ENCODE peak calls at places on chromosome 5, in five cellular contexts. One of them, this sample, is unnamed.

GRCh38 chr5:88663793-88664216 is 219.2 kb downstream of the MEF2C start:
- DNase-seq in IMR-90: no peak
- DNase-seq in HCT116: no peak
- DNase-seq in sigmoid colon: no peak
- DNase-seq in body of pancreas: no peak
- DNase-seq in this sample: no peak

GRCh38 chr5:60843693-60844428 is at the start of gene ELOVL7:
- DNase-seq in sigmoid colon: no peak
- DNase-seq in HCT116: peak
- DNase-seq in body of pancreas: peak
- DNase-seq in IMR-90: peak
- DNase-seq in this sample: no peak

GRCh38 chr5:150622157-150622556 is 18.3 kb upstream of the SYNPO start:
- DNase-seq in HCT116: no peak
- DNase-seq in sigmoid colon: no peak
- DNase-seq in IMR-90: peak
- DNase-seq in body of pancreas: no peak
- DNase-seq in this sample: no peak

GRCh38 chr5:2686296-2686695 is 65.2 kb downstream of the IRX2 start:
- DNase-seq in IMR-90: no peak
- DNase-seq in HCT116: no peak
- DNase-seq in body of pancreas: no peak
- DNase-seq in sigmoid colon: no peak
- DNase-seq in this sample: no peak

GRCh38 chr5:68891718-68892117 is 202.1 kb upstream of the SLC30A5 start:
- DNase-seq in IMR-90: no peak
- DNase-seq in body of pancreas: no peak
- DNase-seq in HCT116: no peak
- DNase-seq in sigmoid colon: no peak
- DNase-seq in this sample: no peak

GRCh38 chr5:179623906-179624741 is 653 bp upstream of the HNRNPH1 start:
- DNase-seq in HCT116: no peak
- DNase-seq in sigmoid colon: peak
- DNase-seq in body of pancreas: peak
- DNase-seq in IMR-90: peak
- DNase-seq in this sample: no peak

GRCh38 chr5:30690931-30691330 is 502.6 kb upstream of the CDH6 start:
- DNase-seq in sigmoid colon: no peak
- DNase-seq in HCT116: no peak
- DNase-seq in IMR-90: no peak
- DNase-seq in body of pancreas: no peak
- DNase-seq in this sample: no peak

GRCh38 chr5:71907589-71908145 is 188.6 kb downstream of the CARTPT start:
- DNase-seq in body of pancreas: no peak
- DNase-seq in IMR-90: no peak
- DNase-seq in sigmoid colon: no peak
- DNase-seq in HCT116: no peak
- DNase-seq in this sample: no peak

GRCh38 chr5:8719797-8720196 is 826.1 kb downstream of the SEMA5A start:
- DNase-seq in body of pancreas: no peak
- DNase-seq in IMR-90: no peak
- DNase-seq in sigmoid colon: no peak
- DNase-seq in HCT116: no peak
- DNase-seq in this sample: no peak

GRCh38 chr5:123206618-123207320 is 117.7 kb downstream of the PRDM6 start:
- DNase-seq in IMR-90: peak
- DNase-seq in sigmoid colon: no peak
- DNase-seq in body of pancreas: no peak
- DNase-seq in HCT116: no peak
- DNase-seq in this sample: no peak

GRCh38 chr5:26034813-26035212 is 1003.6 kb downstream of the CDH9 start:
- DNase-seq in sigmoid colon: no peak
- DNase-seq in IMR-90: no peak
- DNase-seq in HCT116: no peak
- DNase-seq in body of pancreas: no peak
- DNase-seq in this sample: no peak

GRCh38 chr5:116137544-116138378 is 52.9 kb downstream of the COMMD10 start:
- DNase-seq in body of pancreas: no peak
- DNase-seq in HCT116: peak
- DNase-seq in IMR-90: peak
- DNase-seq in sigmoid colon: no peak
- DNase-seq in this sample: peak

GRCh38 chr5:4921929-4922328 is 218.2 kb upstream of the ADAMTS16 start:
- DNase-seq in body of pancreas: no peak
- DNase-seq in IMR-90: no peak
- DNase-seq in sigmoid colon: no peak
- DNase-seq in HCT116: no peak
- DNase-seq in this sample: no peak

GRCh38 chr5:91243859-91244258 is 139.3 kb downstream of the ARRDC3 start:
- DNase-seq in sigmoid colon: no peak
- DNase-seq in IMR-90: no peak
- DNase-seq in HCT116: no peak
- DNase-seq in body of pancreas: no peak
- DNase-seq in this sample: no peak

GRCh38 chr5:86979801-86980510 is 287.7 kb upstream of the RASA1 start:
- DNase-seq in sigmoid colon: no peak
- DNase-seq in IMR-90: peak
- DNase-seq in body of pancreas: no peak
- DNase-seq in HCT116: peak
- DNase-seq in this sample: no peak

GRCh38 chr5:169048568-169049125 is 252.3 kb downstream of the SLIT3 start:
- DNase-seq in HCT116: no peak
- DNase-seq in body of pancreas: no peak
- DNase-seq in sigmoid colon: no peak
- DNase-seq in IMR-90: no peak
- DNase-seq in this sample: no peak

GRCh38 chr5:77328926-77329647 is 118.6 kb downstream of the PDE8B start:
- DNase-seq in HCT116: no peak
- DNase-seq in body of pancreas: no peak
- DNase-seq in IMR-90: no peak
- DNase-seq in sigmoid colon: no peak
- DNase-seq in this sample: no peak

GRCh38 chr5:84218546-84218945 is 166.1 kb downstream of the EDIL3 start:
- DNase-seq in IMR-90: peak
- DNase-seq in HCT116: no peak
- DNase-seq in sigmoid colon: peak
- DNase-seq in body of pancreas: no peak
- DNase-seq in this sample: no peak

GRCh38 chr5:124262443-124262842 is 484.0 kb downstream of the ZNF608 start:
- DNase-seq in IMR-90: no peak
- DNase-seq in body of pancreas: no peak
- DNase-seq in sigmoid colon: no peak
- DNase-seq in HCT116: no peak
- DNase-seq in this sample: no peak

GRCh38 chr5:40071870-40072269 is 607.8 kb upstream of the PTGER4 start:
- DNase-seq in sigmoid colon: no peak
- DNase-seq in HCT116: no peak
- DNase-seq in body of pancreas: no peak
- DNase-seq in IMR-90: peak
- DNase-seq in this sample: no peak

GRCh38 chr5:143679777-143680176 is 132.2 kb upstream of the HMHB1 start:
- DNase-seq in HCT116: no peak
- DNase-seq in IMR-90: peak
- DNase-seq in body of pancreas: no peak
- DNase-seq in sigmoid colon: no peak
- DNase-seq in this sample: no peak

GRCh38 chr5:78701795-78702406 is 53.3 kb upstream of the LHFPL2 start:
- DNase-seq in IMR-90: no peak
- DNase-seq in sigmoid colon: no peak
- DNase-seq in body of pancreas: no peak
- DNase-seq in HCT116: no peak
- DNase-seq in this sample: no peak
- H3K27ac ChIP-seq in IMR-90: no peak
- H3K27ac ChIP-seq in sigmoid colon: no peak
- H3K27ac ChIP-seq in body of pancreas: no peak
- H3K27ac ChIP-seq in HCT116: no peak
- H3K27ac ChIP-seq in this sample: no peak

GRCh38 chr5:33891731-33892418 is at the start of gene ADAMTS12:
- DNase-seq in IMR-90: peak
- DNase-seq in sigmoid colon: peak
- DNase-seq in HCT116: no peak
- DNase-seq in body of pancreas: peak
- DNase-seq in this sample: no peak

GRCh38 chr5:33892419-33893151 is 795 bp upstream of the ADAMTS12 start:
- DNase-seq in body of pancreas: peak
- DNase-seq in HCT116: no peak
- DNase-seq in IMR-90: peak
- DNase-seq in sigmoid colon: peak
- DNase-seq in this sample: peak

GRCh38 chr5:33890147-33890546 is 1.6 kb downstream of the ADAMTS12 start:
- DNase-seq in sigmoid colon: no peak
- DNase-seq in HCT116: no peak
- DNase-seq in body of pancreas: no peak
- DNase-seq in IMR-90: peak
- DNase-seq in this sample: no peak

GRCh38 chr5:33888582-33888981 is 3.2 kb downstream of the ADAMTS12 start:
- DNase-seq in IMR-90: peak
- DNase-seq in HCT116: no peak
- DNase-seq in sigmoid colon: no peak
- DNase-seq in body of pancreas: no peak
- DNase-seq in this sample: no peak

GRCh38 chr5:33890633-33891032 is 1.2 kb downstream of the ADAMTS12 start:
- DNase-seq in sigmoid colon: no peak
- DNase-seq in body of pancreas: no peak
- DNase-seq in IMR-90: peak
- DNase-seq in HCT116: no peak
- DNase-seq in this sample: no peak
- TF ChIP-seq CTCF in sigmoid colon: no peak
- TF ChIP-seq CTCF in body of pancreas: no peak
- TF ChIP-seq CTCF in IMR-90: peak
- TF ChIP-seq CTCF in HCT116: no peak
- TF ChIP-seq CTCF in this sample: no peak

GRCh38 chr5:173148354-173148753 is 4.0 kb downstream of the BNIP1 start:
- DNase-seq in HCT116: no peak
- DNase-seq in sigmoid colon: no peak
- DNase-seq in body of pancreas: no peak
- DNase-seq in IMR-90: no peak
- DNase-seq in this sample: no peak
- TF ChIP-seq POLR2A in HCT116: no peak
- TF ChIP-seq POLR2A in sigmoid colon: no peak
- TF ChIP-seq POLR2A in body of pancreas: no peak
- TF ChIP-seq POLR2A in IMR-90: no peak
- TF ChIP-seq POLR2A in this sample: no peak

GRCh38 chr5:80757290-80757689 is 102.5 kb upstream of the DHFR start:
- DNase-seq in IMR-90: no peak
- DNase-seq in body of pancreas: no peak
- DNase-seq in sigmoid colon: no peak
- DNase-seq in HCT116: no peak
- DNase-seq in this sample: no peak
- H3K27ac ChIP-seq in IMR-90: no peak
- H3K27ac ChIP-seq in body of pancreas: no peak
- H3K27ac ChIP-seq in sigmoid colon: no peak
- H3K27ac ChIP-seq in HCT116: no peak
- H3K27ac ChIP-seq in this sample: no peak

GRCh38 chr5:176704355-176704754 is 57.1 kb downstream of the TSPAN17 start:
- DNase-seq in IMR-90: no peak
- DNase-seq in HCT116: no peak
- DNase-seq in body of pancreas: no peak
- DNase-seq in sigmoid colon: no peak
- DNase-seq in this sample: no peak

GRCh38 chr5:176697267-176697928 is 50.1 kb downstream of the TSPAN17 start:
- DNase-seq in HCT116: no peak
- DNase-seq in sigmoid colon: no peak
- DNase-seq in body of pancreas: no peak
- DNase-seq in IMR-90: no peak
- DNase-seq in this sample: no peak

GRCh38 chr5:176697929-176698520 is 50.7 kb downstream of the TSPAN17 start:
- DNase-seq in IMR-90: no peak
- DNase-seq in sigmoid colon: no peak
- DNase-seq in HCT116: no peak
- DNase-seq in body of pancreas: no peak
- DNase-seq in this sample: no peak

GRCh38 chr5:176702952-176703641 is 55.8 kb downstream of the TSPAN17 start:
- DNase-seq in HCT116: no peak
- DNase-seq in IMR-90: no peak
- DNase-seq in body of pancreas: no peak
- DNase-seq in sigmoid colon: no peak
- DNase-seq in this sample: no peak

DNA sequence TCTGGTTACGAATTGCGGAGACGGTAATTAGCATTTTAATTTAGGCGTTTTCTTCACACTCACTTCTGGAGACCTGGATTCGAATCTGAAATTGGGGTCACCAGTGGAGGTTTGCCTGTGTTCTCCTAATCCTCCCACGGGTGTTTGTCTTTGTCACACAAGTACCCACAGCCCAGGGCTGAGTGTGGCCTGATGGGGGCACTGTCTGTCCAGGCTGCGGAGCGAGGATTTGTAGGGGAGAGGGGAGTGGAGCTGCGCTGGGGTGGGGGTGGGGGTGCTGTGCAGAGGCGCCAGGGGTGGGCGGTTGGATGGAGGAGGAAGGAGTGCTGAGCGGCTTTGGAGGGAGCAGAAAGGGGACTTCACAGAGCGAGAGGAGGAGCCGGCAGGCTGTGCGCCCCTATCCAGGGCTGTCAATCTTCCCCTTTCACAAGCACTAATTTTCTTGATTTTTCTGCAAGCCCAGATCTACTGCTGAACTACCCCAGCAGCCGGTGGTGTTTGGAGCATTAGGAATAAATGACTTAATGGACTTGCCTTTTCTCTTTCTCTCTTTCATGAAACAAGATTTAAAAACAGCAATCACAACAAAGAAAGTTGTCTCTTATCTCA is 53.1 kb downstream of the TSPAN17 start:
- DNase-seq in sigmoid colon: no peak
- DNase-seq in body of pancreas: no peak
- DNase-seq in IMR-90: no peak
- DNase-seq in HCT116: no peak
- DNase-seq in this sample: no peak
- TF ChIP-seq CTCF in sigmoid colon: no peak
- TF ChIP-seq CTCF in body of pancreas: no peak
- TF ChIP-seq CTCF in IMR-90: peak
- TF ChIP-seq CTCF in HCT116: peak
- TF ChIP-seq CTCF in this sample: no peak

DNA sequence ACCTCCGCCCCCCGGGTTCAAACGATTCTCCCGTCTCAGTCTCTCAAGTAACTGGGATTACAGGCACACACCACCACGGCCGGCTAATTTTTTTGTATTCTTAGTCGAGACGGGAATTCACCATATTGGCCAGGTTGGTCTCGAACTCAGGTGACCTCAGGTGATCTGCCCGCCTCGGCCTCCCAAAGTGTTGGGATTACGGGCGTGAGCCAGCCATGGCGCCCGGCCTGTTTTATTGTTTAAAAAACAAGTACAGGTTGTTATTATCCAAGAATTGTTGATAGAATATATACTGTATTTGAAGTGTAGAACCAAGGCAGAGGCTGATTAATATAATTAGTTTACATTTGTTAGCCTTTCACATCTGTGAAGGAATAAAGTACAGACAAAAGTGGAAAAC is 8.9 kb downstream of the PARP8 start:
- DNase-seq in HCT116: no peak
- DNase-seq in sigmoid colon: no peak
- DNase-seq in body of pancreas: no peak
- DNase-seq in IMR-90: no peak
- DNase-seq in this sample: no peak
- TF ChIP-seq POLR2A in HCT116: no peak
- TF ChIP-seq POLR2A in sigmoid colon: no peak
- TF ChIP-seq POLR2A in body of pancreas: no peak
- TF ChIP-seq POLR2A in IMR-90: no peak
- TF ChIP-seq POLR2A in this sample: no peak